ENCODE peak calls at places on chromosome 3, in four cellular contexts. One of them, this sample, is unnamed.

GRCh38 chr3:20511863-20512262 is 325.9 kb upstream of the SGO1 start:
- DNase-seq in hepatocyte: peak; percentile 75
- DNase-seq in HCT116: no peak
- DNase-seq in astrocyte: peak; percentile 63
- DNase-seq in this sample: peak; percentile 43

GRCh38 chr3:30688776-30689175 is 82.4 kb downstream of the TGFBR2 start:
- DNase-seq in HCT116: no peak
- DNase-seq in hepatocyte: no peak
- DNase-seq in astrocyte: peak; percentile 57
- DNase-seq in this sample: peak; percentile 56

GRCh38 chr3:48187579-48188265 is 495 bp downstream of the CDC25A start:
- DNase-seq in hepatocyte: peak; percentile 74
- DNase-seq in astrocyte: no peak
- DNase-seq in HCT116: no peak
- DNase-seq in this sample: no peak

GRCh38 chr3:126355251-126355650 is 2.0 kb downstream of the KLF15 start:
- DNase-seq in astrocyte: no peak
- DNase-seq in HCT116: no peak
- DNase-seq in hepatocyte: no peak
- DNase-seq in this sample: no peak

GRCh38 chr3:16140894-16141285 is 33.6 kb upstream of the GALNT15 start:
- DNase-seq in HCT116: no peak
- DNase-seq in astrocyte: no peak
- DNase-seq in hepatocyte: no peak
- DNase-seq in this sample: no peak

GRCh38 chr3:161415506-161416231 is 44.4 kb upstream of the SPTSSB start:
- DNase-seq in HCT116: no peak
- DNase-seq in hepatocyte: peak; percentile 28
- DNase-seq in astrocyte: peak; percentile 88
- DNase-seq in this sample: no peak

GRCh38 chr3:5581743-5582142 is 394.2 kb downstream of the EDEM1 start:
- DNase-seq in hepatocyte: no peak
- DNase-seq in HCT116: no peak
- DNase-seq in astrocyte: no peak
- DNase-seq in this sample: no peak

GRCh38 chr3:5226783-5227182 is 39.3 kb downstream of the EDEM1 start:
- DNase-seq in astrocyte: peak; percentile 12
- DNase-seq in hepatocyte: peak; percentile 28
- DNase-seq in HCT116: peak; percentile 3
- DNase-seq in this sample: no peak

GRCh38 chr3:129336093-129336706 is 57.5 kb downstream of the HMCES start:
- DNase-seq in hepatocyte: peak; percentile 43
- DNase-seq in astrocyte: no peak
- DNase-seq in HCT116: no peak
- DNase-seq in this sample: no peak

GRCh38 chr3:43162573-43163084 is 56.8 kb upstream of the POMGNT2 start:
- DNase-seq in hepatocyte: no peak
- DNase-seq in HCT116: no peak
- DNase-seq in astrocyte: no peak
- DNase-seq in this sample: no peak

GRCh38 chr3:4524423-4524769 is 31.2 kb downstream of the ITPR1 start:
- DNase-seq in astrocyte: peak; percentile 4
- DNase-seq in HCT116: no peak
- DNase-seq in hepatocyte: no peak
- DNase-seq in this sample: peak; percentile 91

GRCh38 chr3:120645083-120645800 is 36.8 kb downstream of the HGD start:
- DNase-seq in astrocyte: peak; percentile 40
- DNase-seq in HCT116: no peak
- DNase-seq in hepatocyte: no peak
- DNase-seq in this sample: no peak

GRCh38 chr3:125140011-125140813 is 72.3 kb downstream of the SLC12A8 start:
- DNase-seq in hepatocyte: no peak
- DNase-seq in astrocyte: peak; percentile 86
- DNase-seq in HCT116: no peak
- DNase-seq in this sample: peak; percentile 80

GRCh38 chr3:179166561-179167201 is 18.5 kb downstream of the PIK3CA start:
- DNase-seq in hepatocyte: no peak
- DNase-seq in HCT116: no peak
- DNase-seq in astrocyte: no peak
- DNase-seq in this sample: no peak
- TF ChIP-seq EZH2 in hepatocyte: no peak
- TF ChIP-seq EZH2 in HCT116: no peak
- TF ChIP-seq EZH2 in astrocyte: no peak
- TF ChIP-seq EZH2 in this sample: no peak

DNA sequence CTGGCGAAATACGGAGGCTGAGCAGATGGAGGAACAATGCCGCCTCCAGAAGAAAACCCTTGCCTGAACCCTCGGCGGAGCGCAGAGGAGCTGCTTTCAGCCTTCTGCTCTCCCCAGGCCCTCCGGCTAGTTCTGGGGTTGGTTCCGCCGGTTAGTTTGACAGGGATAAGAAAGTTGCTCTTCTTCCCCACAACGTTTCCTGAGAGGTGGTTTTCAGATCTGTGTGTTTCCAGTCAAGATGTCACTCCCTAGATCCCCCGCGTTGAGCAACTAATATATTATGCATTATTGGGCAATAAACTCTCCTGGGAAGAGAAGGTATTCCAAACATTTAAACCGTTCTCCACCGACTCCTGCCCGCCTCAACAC is 551 bp downstream of the NLGN1 start:
- DNase-seq in hepatocyte: no peak
- DNase-seq in astrocyte: peak; percentile 61
- DNase-seq in HCT116: no peak
- DNase-seq in this sample: peak; percentile 56
- TF ChIP-seq EZH2 in hepatocyte: no peak
- TF ChIP-seq EZH2 in astrocyte: no peak
- TF ChIP-seq EZH2 in HCT116: no peak
- TF ChIP-seq EZH2 in this sample: no peak

GRCh38 chr3:52248165-52248541 is 2.6 kb downstream of the PPM1M start:
- DNase-seq in HCT116: no peak
- DNase-seq in hepatocyte: no peak
- DNase-seq in astrocyte: no peak
- DNase-seq in this sample: no peak

GRCh38 chr3:52247455-52248164 is 2.1 kb downstream of the PPM1M start:
- DNase-seq in HCT116: no peak
- DNase-seq in astrocyte: no peak
- DNase-seq in hepatocyte: peak; percentile 4
- DNase-seq in this sample: no peak

GRCh38 chr3:52245322-52246263 is at the start of gene PPM1M:
- DNase-seq in astrocyte: no peak
- DNase-seq in hepatocyte: peak; percentile 71
- DNase-seq in HCT116: no peak
- DNase-seq in this sample: peak; percentile 60

GRCh38 chr3:52246728-52247454 is 1.3 kb downstream of the PPM1M start:
- DNase-seq in HCT116: no peak
- DNase-seq in hepatocyte: no peak
- DNase-seq in astrocyte: no peak
- DNase-seq in this sample: no peak

GRCh38 chr3:52246264-52246620 is 683 bp downstream of the PPM1M start:
- DNase-seq in astrocyte: no peak
- DNase-seq in hepatocyte: no peak
- DNase-seq in HCT116: no peak
- DNase-seq in this sample: no peak
- TF ChIP-seq EZH2 in astrocyte: no peak
- TF ChIP-seq EZH2 in hepatocyte: no peak
- TF ChIP-seq EZH2 in HCT116: no peak
- TF ChIP-seq EZH2 in this sample: no peak

GRCh38 chr3:180680097-180680430 is 775 bp upstream of the CCDC39 start:
- DNase-seq in astrocyte: no peak
- DNase-seq in hepatocyte: peak; percentile 49
- DNase-seq in HCT116: no peak
- DNase-seq in this sample: no peak

GRCh38 chr3:180684807-180685206 is 5.5 kb upstream of the CCDC39 start:
- DNase-seq in hepatocyte: no peak
- DNase-seq in HCT116: no peak
- DNase-seq in astrocyte: no peak
- DNase-seq in this sample: no peak

GRCh38 chr3:180678231-180678630 is 1.1 kb downstream of the CCDC39 start:
- DNase-seq in astrocyte: no peak
- DNase-seq in HCT116: no peak
- DNase-seq in hepatocyte: no peak
- DNase-seq in this sample: no peak

GRCh38 chr3:180683816-180684215 is 4.5 kb upstream of the CCDC39 start:
- DNase-seq in HCT116: no peak
- DNase-seq in hepatocyte: no peak
- DNase-seq in astrocyte: no peak
- DNase-seq in this sample: no peak

GRCh38 chr3:180679178-180680096 is at the start of gene CCDC39:
- DNase-seq in astrocyte: peak; percentile 51
- DNase-seq in hepatocyte: peak; percentile 84
- DNase-seq in HCT116: peak; percentile 23
- DNase-seq in this sample: peak; percentile 75
- TF ChIP-seq EZH2 in astrocyte: no peak
- TF ChIP-seq EZH2 in hepatocyte: peak; percentile 40
- TF ChIP-seq EZH2 in HCT116: no peak
- TF ChIP-seq EZH2 in this sample: no peak

DNA sequence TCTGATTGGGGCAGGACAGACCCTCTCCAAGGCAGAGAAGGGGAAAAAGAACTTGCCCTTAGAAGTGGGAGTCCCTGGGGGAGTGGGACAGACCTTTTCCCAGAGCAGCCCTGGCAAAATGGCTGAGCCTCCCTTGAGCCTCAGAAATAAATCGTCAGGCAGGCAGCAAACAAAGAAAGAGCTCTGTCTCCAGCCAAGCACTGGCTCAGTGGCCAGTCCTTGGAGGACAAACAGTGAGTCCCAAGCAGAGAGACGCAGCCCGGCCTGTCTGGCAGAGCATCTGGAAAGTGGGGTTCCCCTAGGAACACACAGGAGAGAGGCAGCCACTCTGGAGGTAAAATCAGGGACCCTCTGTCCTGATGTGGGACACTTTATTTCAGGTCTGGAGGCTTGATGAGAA is 1.8 kb downstream of the SLC6A1 start:
- DNase-seq in HCT116: no peak
- DNase-seq in hepatocyte: no peak
- DNase-seq in astrocyte: no peak
- DNase-seq in this sample: no peak
- TF ChIP-seq EZH2 in HCT116: no peak
- TF ChIP-seq EZH2 in hepatocyte: no peak
- TF ChIP-seq EZH2 in astrocyte: no peak
- TF ChIP-seq EZH2 in this sample: no peak

GRCh38 chr3:24017305-24017704 is 72.2 kb downstream of the NR1D2 start:
- DNase-seq in astrocyte: no peak
- DNase-seq in HCT116: no peak
- DNase-seq in hepatocyte: no peak
- DNase-seq in this sample: no peak
- TF ChIP-seq EZH2 in astrocyte: no peak
- TF ChIP-seq EZH2 in HCT116: no peak
- TF ChIP-seq EZH2 in hepatocyte: no peak
- TF ChIP-seq EZH2 in this sample: no peak

GRCh38 chr3:2923390-2923789 is 186.8 kb downstream of the IL5RA start:
- DNase-seq in HCT116: no peak
- DNase-seq in astrocyte: no peak
- DNase-seq in hepatocyte: peak; percentile 8
- DNase-seq in this sample: no peak
- TF ChIP-seq EZH2 in HCT116: no peak
- TF ChIP-seq EZH2 in astrocyte: no peak
- TF ChIP-seq EZH2 in hepatocyte: no peak
- TF ChIP-seq EZH2 in this sample: no peak

DNA sequence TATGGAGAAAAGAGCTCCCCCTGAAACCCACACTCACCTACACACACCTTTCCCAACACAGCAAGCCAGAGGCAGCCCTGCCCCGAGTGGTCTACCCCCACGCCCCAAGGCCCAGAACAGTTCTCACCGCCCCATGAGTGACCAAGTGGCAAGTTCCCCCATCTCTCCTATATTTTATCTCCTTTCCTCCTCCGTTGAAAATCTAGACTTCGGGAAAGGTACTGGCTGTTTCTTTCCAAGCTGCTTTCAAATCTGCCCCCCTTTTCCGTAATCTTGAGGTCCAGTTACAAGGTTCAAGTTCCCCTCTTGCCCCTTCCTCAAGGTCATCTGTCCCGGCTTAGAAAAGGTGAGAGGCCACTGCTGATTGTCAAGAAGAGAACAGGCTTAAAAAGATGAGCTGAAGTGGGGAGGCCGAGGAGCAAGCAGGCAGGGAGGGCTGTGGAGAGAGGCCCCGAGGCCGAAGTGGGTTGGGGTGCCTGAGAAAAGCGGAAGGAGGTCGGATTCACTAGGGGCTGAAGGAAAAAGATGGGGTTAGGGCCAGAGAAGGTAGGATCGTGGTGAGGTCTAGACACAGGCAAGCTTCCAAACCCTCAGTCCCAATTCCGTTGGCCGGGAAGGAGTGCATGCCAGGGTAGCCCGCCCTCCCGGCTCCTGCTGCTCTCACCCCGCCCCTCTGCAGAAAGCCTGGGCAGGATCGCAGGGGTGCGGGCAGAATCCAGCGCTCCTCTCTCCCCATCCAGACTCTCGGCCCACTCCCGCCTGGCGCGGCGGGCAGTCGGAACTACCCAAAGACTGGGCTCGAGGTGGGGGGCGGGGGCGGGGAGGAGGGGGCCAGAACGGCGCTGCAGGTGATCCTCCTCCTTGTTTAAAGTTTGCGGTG is 1.7 kb downstream of the SEMA5B start:
- DNase-seq in HCT116: no peak
- DNase-seq in astrocyte: no peak
- DNase-seq in hepatocyte: peak; percentile 53
- DNase-seq in this sample: no peak
- TF ChIP-seq EZH2 in HCT116: no peak
- TF ChIP-seq EZH2 in astrocyte: peak; percentile 3
- TF ChIP-seq EZH2 in hepatocyte: peak; percentile 40
- TF ChIP-seq EZH2 in this sample: no peak

GRCh38 chr3:46702246-46703012 is 1.2 kb downstream of the TMIE start:
- DNase-seq in astrocyte: no peak
- DNase-seq in hepatocyte: no peak
- DNase-seq in HCT116: no peak
- DNase-seq in this sample: no peak

GRCh38 chr3:46699846-46700523 is 1.2 kb upstream of the TMIE start:
- DNase-seq in astrocyte: no peak
- DNase-seq in hepatocyte: no peak
- DNase-seq in HCT116: no peak
- DNase-seq in this sample: peak; percentile 52

GRCh38 chr3:46700772-46701171 is 420 bp upstream of the TMIE start:
- DNase-seq in hepatocyte: peak; percentile 48
- DNase-seq in HCT116: no peak
- DNase-seq in astrocyte: no peak
- DNase-seq in this sample: no peak

GRCh38 chr3:46703013-46703520 is 1.9 kb downstream of the TMIE start:
- DNase-seq in HCT116: no peak
- DNase-seq in hepatocyte: no peak
- DNase-seq in astrocyte: no peak
- DNase-seq in this sample: no peak

GRCh38 chr3:46701211-46701939 is at the start of gene TMIE:
- DNase-seq in hepatocyte: no peak
- DNase-seq in astrocyte: no peak
- DNase-seq in HCT116: no peak
- DNase-seq in this sample: no peak
- TF ChIP-seq EZH2 in hepatocyte: peak; percentile 42
- TF ChIP-seq EZH2 in astrocyte: peak; percentile 67
- TF ChIP-seq EZH2 in HCT116: no peak
- TF ChIP-seq EZH2 in this sample: no peak

This sample was measured in PC-9.